ENCODE peak calls at places on chromosomes 5 and 9, in ten cellular contexts. One of them, this sample, is unnamed.

GRCh38 chr5:157867736-157868135 is 8.8 kb upstream of the CLINT1 start:
- DNase-seq in breast epithelium: no peak
- DNase-seq in tibial nerve: no peak
- DNase-seq in Peyer's patch: no peak
- DNase-seq in spleen: no peak
- DNase-seq in H1: no peak
- DNase-seq in transverse colon: no peak
- DNase-seq in stomach: no peak
- DNase-seq in IMR-90: no peak
- DNase-seq in prostate gland: no peak
- DNase-seq in this sample: no peak

GRCh38 chr9:470795-471194 is 256.1 kb downstream of the DOCK8 start:
- DNase-seq in H1: no peak
- DNase-seq in IMR-90: no peak
- DNase-seq in tibial nerve: no peak
- DNase-seq in transverse colon: no peak
- DNase-seq in prostate gland: no peak
- DNase-seq in spleen: no peak
- DNase-seq in Peyer's patch: no peak
- DNase-seq in stomach: no peak
- DNase-seq in breast epithelium: no peak
- DNase-seq in this sample: no peak

GRCh38 chr5:17001418-17001817 is 65.3 kb upstream of the MYO10 start:
- DNase-seq in Peyer's patch: no peak
- DNase-seq in spleen: no peak
- DNase-seq in IMR-90: peak; percentile 60
- DNase-seq in prostate gland: no peak
- DNase-seq in H1: no peak
- DNase-seq in breast epithelium: no peak
- DNase-seq in tibial nerve: no peak
- DNase-seq in stomach: no peak
- DNase-seq in transverse colon: no peak
- DNase-seq in this sample: no peak

GRCh38 chr9:15961217-15961616 is 408.4 kb downstream of the CCDC171 start:
- DNase-seq in H1: no peak
- DNase-seq in transverse colon: no peak
- DNase-seq in prostate gland: no peak
- DNase-seq in spleen: no peak
- DNase-seq in breast epithelium: no peak
- DNase-seq in tibial nerve: no peak
- DNase-seq in Peyer's patch: no peak
- DNase-seq in stomach: no peak
- DNase-seq in IMR-90: no peak
- DNase-seq in this sample: no peak

GRCh38 chr9:130167927-130168326 is 4.3 kb upstream of the NCS1 start:
- DNase-seq in Peyer's patch: no peak
- DNase-seq in breast epithelium: no peak
- DNase-seq in spleen: no peak
- DNase-seq in H1: no peak
- DNase-seq in IMR-90: no peak
- DNase-seq in prostate gland: no peak
- DNase-seq in tibial nerve: no peak
- DNase-seq in stomach: no peak
- DNase-seq in transverse colon: no peak
- DNase-seq in this sample: no peak

GRCh38 chr9:126497673-126498255 is 116.0 kb upstream of the LMX1B start:
- DNase-seq in Peyer's patch: no peak
- DNase-seq in tibial nerve: no peak
- DNase-seq in prostate gland: no peak
- DNase-seq in IMR-90: no peak
- DNase-seq in breast epithelium: no peak
- DNase-seq in spleen: peak; percentile 70
- DNase-seq in transverse colon: no peak
- DNase-seq in stomach: no peak
- DNase-seq in H1: no peak
- DNase-seq in this sample: no peak

GRCh38 chr9:108750656-108751175 is 105.1 kb downstream of the ACTL7B start:
- DNase-seq in IMR-90: no peak
- DNase-seq in H1: no peak
- DNase-seq in breast epithelium: no peak
- DNase-seq in tibial nerve: no peak
- DNase-seq in prostate gland: no peak
- DNase-seq in spleen: no peak
- DNase-seq in transverse colon: no peak
- DNase-seq in stomach: no peak
- DNase-seq in Peyer's patch: no peak
- DNase-seq in this sample: no peak

GRCh38 chr5:17248999-17249634 is 31.7 kb downstream of the BASP1 start:
- DNase-seq in transverse colon: no peak
- DNase-seq in spleen: no peak
- DNase-seq in Peyer's patch: no peak
- DNase-seq in tibial nerve: no peak
- DNase-seq in breast epithelium: no peak
- DNase-seq in IMR-90: peak; percentile 99
- DNase-seq in prostate gland: no peak
- DNase-seq in H1: no peak
- DNase-seq in stomach: no peak
- DNase-seq in this sample: no peak

GRCh38 chr5:142246263-142246662 is 78.6 kb downstream of the SPRY4 start:
- DNase-seq in breast epithelium: peak; percentile 81
- DNase-seq in stomach: peak; percentile 64
- DNase-seq in H1: no peak
- DNase-seq in Peyer's patch: no peak
- DNase-seq in prostate gland: peak; percentile 28
- DNase-seq in IMR-90: peak; percentile 52
- DNase-seq in spleen: no peak
- DNase-seq in transverse colon: no peak
- DNase-seq in tibial nerve: no peak
- DNase-seq in this sample: peak; percentile 76

GRCh38 chr9:82109626-82110025 is 121.1 kb downstream of the SPATA31D1 start:
- DNase-seq in spleen: no peak
- DNase-seq in tibial nerve: no peak
- DNase-seq in Peyer's patch: no peak
- DNase-seq in H1: no peak
- DNase-seq in breast epithelium: no peak
- DNase-seq in stomach: no peak
- DNase-seq in IMR-90: no peak
- DNase-seq in prostate gland: no peak
- DNase-seq in transverse colon: no peak
- DNase-seq in this sample: no peak

GRCh38 chr9:70418822-70419545 is 4.5 kb upstream of the KLF9 start:
- DNase-seq in Peyer's patch: peak; percentile 89
- DNase-seq in stomach: peak; percentile 96
- DNase-seq in tibial nerve: peak; percentile 92
- DNase-seq in prostate gland: peak; percentile 96
- DNase-seq in IMR-90: peak; percentile 96
- DNase-seq in transverse colon: peak; percentile 95
- DNase-seq in breast epithelium: peak; percentile 98
- DNase-seq in H1: peak; percentile 86
- DNase-seq in spleen: peak; percentile 97
- DNase-seq in this sample: peak; percentile 95

GRCh38 chr5:88682797-88683496 is 200.0 kb downstream of the MEF2C start:
- DNase-seq in breast epithelium: no peak
- DNase-seq in transverse colon: no peak
- DNase-seq in Peyer's patch: no peak
- DNase-seq in tibial nerve: no peak
- DNase-seq in stomach: no peak
- DNase-seq in spleen: no peak
- DNase-seq in H1: no peak
- DNase-seq in prostate gland: no peak
- DNase-seq in IMR-90: no peak
- DNase-seq in this sample: no peak

GRCh38 chr5:88686077-88686541 is 196.9 kb downstream of the MEF2C start:
- DNase-seq in transverse colon: no peak
- DNase-seq in IMR-90: no peak
- DNase-seq in H1: no peak
- DNase-seq in tibial nerve: no peak
- DNase-seq in Peyer's patch: no peak
- DNase-seq in breast epithelium: no peak
- DNase-seq in spleen: no peak
- DNase-seq in prostate gland: no peak
- DNase-seq in stomach: no peak
- DNase-seq in this sample: no peak

GRCh38 chr5:88686743-88687142 is 196.2 kb downstream of the MEF2C start:
- DNase-seq in Peyer's patch: no peak
- DNase-seq in IMR-90: no peak
- DNase-seq in H1: no peak
- DNase-seq in tibial nerve: no peak
- DNase-seq in spleen: no peak
- DNase-seq in stomach: no peak
- DNase-seq in transverse colon: no peak
- DNase-seq in prostate gland: no peak
- DNase-seq in breast epithelium: no peak
- DNase-seq in this sample: no peak

GRCh38 chr5:88683506-88684135 is 199.4 kb downstream of the MEF2C start:
- DNase-seq in IMR-90: no peak
- DNase-seq in transverse colon: no peak
- DNase-seq in Peyer's patch: no peak
- DNase-seq in H1: peak; percentile 66
- DNase-seq in tibial nerve: no peak
- DNase-seq in prostate gland: no peak
- DNase-seq in stomach: no peak
- DNase-seq in breast epithelium: no peak
- DNase-seq in spleen: no peak
- DNase-seq in this sample: no peak

DNA sequence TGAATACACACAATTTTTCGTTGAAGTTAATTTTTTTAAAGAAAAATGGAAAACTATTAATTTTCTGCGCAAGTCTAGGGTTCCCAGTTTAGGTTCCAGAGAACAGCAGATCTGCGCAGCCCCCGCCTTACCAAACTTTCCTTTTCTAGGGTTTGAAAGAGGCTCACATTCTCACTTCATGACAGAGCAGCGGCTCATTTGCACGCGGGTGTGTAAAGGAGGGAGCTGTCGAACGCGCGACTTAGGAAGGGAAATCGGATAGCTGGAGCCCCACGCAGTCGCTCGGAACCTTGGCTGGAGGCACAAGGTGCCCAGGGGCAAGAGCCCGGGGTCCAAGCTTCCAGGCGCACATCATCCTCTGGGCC is 198.9 kb downstream of the MEF2C start:
- DNase-seq in IMR-90: no peak
- DNase-seq in spleen: no peak
- DNase-seq in prostate gland: no peak
- DNase-seq in transverse colon: no peak
- DNase-seq in stomach: no peak
- DNase-seq in H1: no peak
- DNase-seq in tibial nerve: no peak
- DNase-seq in Peyer's patch: no peak
- DNase-seq in breast epithelium: no peak
- DNase-seq in this sample: no peak
- H3K27me3 ChIP-seq in IMR-90: peaks cover 86% of the 10 kb centered on the region
- H3K27me3 ChIP-seq in spleen: peaks cover 100% of the 10 kb centered on the region
- H3K27me3 ChIP-seq in prostate gland: peaks cover 66% of the 10 kb centered on the region
- H3K27me3 ChIP-seq in transverse colon: peaks cover 100% of the 10 kb centered on the region
- H3K27me3 ChIP-seq in stomach: peaks cover 100% of the 10 kb centered on the region
- H3K27me3 ChIP-seq in H1: peaks cover 98% of the 10 kb centered on the region
- H3K27me3 ChIP-seq in tibial nerve: peaks cover 99% of the 10 kb centered on the region
- H3K27me3 ChIP-seq in Peyer's patch: peaks cover 43% of the 10 kb centered on the region
- H3K27me3 ChIP-seq in breast epithelium: peaks cover 98% of the 10 kb centered on the region
- H3K27me3 ChIP-seq in this sample: no peaks in the 10 kb centered on the region

GRCh38 chr9:115369322-115369957 is 251.5 kb upstream of the TNC start:
- DNase-seq in stomach: no peak
- DNase-seq in transverse colon: no peak
- DNase-seq in spleen: no peak
- DNase-seq in prostate gland: peak; percentile 6
- DNase-seq in IMR-90: peak; percentile 91
- DNase-seq in H1: no peak
- DNase-seq in breast epithelium: peak; percentile 24
- DNase-seq in Peyer's patch: no peak
- DNase-seq in tibial nerve: no peak
- DNase-seq in this sample: no peak

GRCh38 chr9:115373710-115374045 is 255.7 kb upstream of the TNC start:
- DNase-seq in stomach: no peak
- DNase-seq in H1: no peak
- DNase-seq in prostate gland: no peak
- DNase-seq in IMR-90: no peak
- DNase-seq in transverse colon: no peak
- DNase-seq in breast epithelium: no peak
- DNase-seq in spleen: no peak
- DNase-seq in tibial nerve: no peak
- DNase-seq in Peyer's patch: no peak
- DNase-seq in this sample: no peak

GRCh38 chr9:115378246-115378645 is 260.3 kb upstream of the TNC start:
- DNase-seq in breast epithelium: no peak
- DNase-seq in stomach: no peak
- DNase-seq in transverse colon: no peak
- DNase-seq in tibial nerve: no peak
- DNase-seq in spleen: no peak
- DNase-seq in H1: no peak
- DNase-seq in IMR-90: no peak
- DNase-seq in prostate gland: no peak
- DNase-seq in Peyer's patch: no peak
- DNase-seq in this sample: no peak

GRCh38 chr9:115374724-115375268 is 256.8 kb upstream of the TNC start:
- DNase-seq in stomach: no peak
- DNase-seq in H1: no peak
- DNase-seq in IMR-90: no peak
- DNase-seq in tibial nerve: no peak
- DNase-seq in prostate gland: no peak
- DNase-seq in breast epithelium: no peak
- DNase-seq in Peyer's patch: no peak
- DNase-seq in spleen: no peak
- DNase-seq in transverse colon: no peak
- DNase-seq in this sample: no peak

GRCh38 chr9:115373000-115373709 is 255.2 kb upstream of the TNC start:
- DNase-seq in prostate gland: no peak
- DNase-seq in tibial nerve: no peak
- DNase-seq in spleen: no peak
- DNase-seq in H1: no peak
- DNase-seq in stomach: peak; percentile 38
- DNase-seq in transverse colon: no peak
- DNase-seq in breast epithelium: no peak
- DNase-seq in Peyer's patch: no peak
- DNase-seq in IMR-90: peak; percentile 98
- DNase-seq in this sample: no peak
- H3K4me3 ChIP-seq in prostate gland: no peak overlapping the region
- H3K4me3 ChIP-seq in tibial nerve: no peak overlapping the region
- H3K4me3 ChIP-seq in spleen: no peak overlapping the region
- H3K4me3 ChIP-seq in H1: no peak overlapping the region
- H3K4me3 ChIP-seq in stomach: no peak overlapping the region
- H3K4me3 ChIP-seq in transverse colon: no peak overlapping the region
- H3K4me3 ChIP-seq in breast epithelium: no peak overlapping the region
- H3K4me3 ChIP-seq in Peyer's patch: no peak overlapping the region
- H3K4me3 ChIP-seq in IMR-90: no peak overlapping the region
- H3K4me3 ChIP-seq in this sample: no peak overlapping the region

GRCh38 chr5:83471405-83472212 is at the start of gene VCAN:
- DNase-seq in Peyer's patch: no peak
- DNase-seq in IMR-90: peak; percentile 82
- DNase-seq in transverse colon: peak; percentile 25
- DNase-seq in spleen: peak; percentile 69
- DNase-seq in H1: no peak
- DNase-seq in stomach: no peak
- DNase-seq in tibial nerve: peak; percentile 49
- DNase-seq in prostate gland: peak; percentile 20
- DNase-seq in breast epithelium: peak; percentile 24
- DNase-seq in this sample: peak; percentile 45
- TF ChIP-seq POLR2A in Peyer's patch: no peak
- TF ChIP-seq POLR2A in IMR-90: peak; percentile 49
- TF ChIP-seq POLR2A in transverse colon: no peak
- TF ChIP-seq POLR2A in spleen: no peak
- TF ChIP-seq POLR2A in H1: no peak
- TF ChIP-seq POLR2A in stomach: no peak
- TF ChIP-seq POLR2A in tibial nerve: no peak
- TF ChIP-seq POLR2A in prostate gland: no peak
- TF ChIP-seq POLR2A in breast epithelium: no peak
- TF ChIP-seq POLR2A in this sample: no peak

GRCh38 chr5:76775921-76776320 is 42.9 kb upstream of the F2RL1 start:
- DNase-seq in breast epithelium: no peak
- DNase-seq in spleen: no peak
- DNase-seq in prostate gland: no peak
- DNase-seq in tibial nerve: no peak
- DNase-seq in stomach: no peak
- DNase-seq in Peyer's patch: no peak
- DNase-seq in H1: no peak
- DNase-seq in transverse colon: no peak
- DNase-seq in IMR-90: no peak
- DNase-seq in this sample: no peak
- H3K27me3 ChIP-seq in breast epithelium: no peaks in the 10 kb centered on the region
- H3K27me3 ChIP-seq in spleen: no peaks in the 10 kb centered on the region
- H3K27me3 ChIP-seq in prostate gland: no peaks in the 10 kb centered on the region
- H3K27me3 ChIP-seq in tibial nerve: no peaks in the 10 kb centered on the region
- H3K27me3 ChIP-seq in stomach: no peaks in the 10 kb centered on the region
- H3K27me3 ChIP-seq in Peyer's patch: no peaks in the 10 kb centered on the region
- H3K27me3 ChIP-seq in H1: no peaks in the 10 kb centered on the region
- H3K27me3 ChIP-seq in transverse colon: no peaks in the 10 kb centered on the region
- H3K27me3 ChIP-seq in IMR-90: no peaks in the 10 kb centered on the region
- H3K27me3 ChIP-seq in this sample: no peaks in the 10 kb centered on the region